ENCODE peak calls at places on chromosome 19, in five cellular contexts. Y is adrenal gland, Z is RWPE1, C is breast epithelium, D is GM12865. L is an unnamed sample.
A peak's percentile ranks its signal among the peaks of the same experiment; 100 is the strongest.

GRCh38 chr19:6745965-6746364 is 6.5 kb downstream of the TRIP10 start:
- DNase-seq in Y (no peak), Z (no peak), C (no peak), D (no peak), L (no peak)

GRCh38 chr19:29650988-29651387 is 14.3 kb upstream of the PLEKHF1 start:
- DNase-seq in Y (no peak), Z (no peak), C (peak; percentile 7), D (no peak), L (no peak)

GRCh38 chr19:16070366-16070990 is 5.8 kb upstream of the TPM4 start:
- DNase-seq in Y (peak; percentile 80), Z (peak; percentile 67), C (peak; percentile 80), D (peak; percentile 88), L (peak; percentile 83)

GRCh38 chr19:54011507-54012211 is 20.2 kb downstream of the CACNG6 start:
- DNase-seq in Y (no peak), Z (no peak), C (no peak), D (no peak), L (no peak)

GRCh38 chr19:42271861-42272534 is 2.9 kb downstream of the CIC start:
- DNase-seq in Y (no peak), Z (no peak), C (no peak), D (no peak), L (no peak)

GRCh38 chr19:48120505-48120904 is 9.9 kb upstream of the PLA2G4C start:
- DNase-seq in Y (no peak), Z (no peak), C (no peak), D (no peak), L (no peak)

GRCh38 chr19:17159466-17160393 is 55.4 kb upstream of the USE1 start:
- DNase-seq in Y (no peak), Z (peak; percentile 12), C (no peak), D (peak; percentile 44), L (no peak)

GRCh38 chr19:58181902-58182576 is 822 bp upstream of the ZNF274 start:
- DNase-seq in Y (peak; percentile 65), Z (no peak), C (peak; percentile 72), D (peak; percentile 76), L (peak; percentile 44)

GRCh38 chr19:10291554-10292205 is 1.9 kb downstream of the ICAM5 start:
- DNase-seq in Y (no peak), Z (no peak), C (no peak), D (no peak), L (no peak)

GRCh38 chr19:56995298-56995697 is 124.5 kb upstream of the USP29 start:
- DNase-seq in Y (peak; percentile 91), Z (no peak), C (no peak), D (no peak), L (no peak)

GRCh38 chr19:18500376-18500775 is 21.5 kb downstream of the ELL start:
- DNase-seq in Y (no peak), Z (no peak), C (no peak), D (no peak), L (no peak)

GRCh38 chr19:38270587-38271167 is 6.3 kb downstream of the SPINT2 start:
- DNase-seq in Y (no peak), Z (no peak), C (no peak), D (no peak), L (no peak)

GRCh38 chr19:55802281-55802680 is 29.5 kb downstream of the NLRP11 start:
- DNase-seq in Y (no peak), Z (no peak), C (no peak), D (no peak), L (no peak)

GRCh38 chr19:42816901-42817300 is 51.4 kb upstream of the PSG8 start:
- DNase-seq in Y (no peak), Z (no peak), C (no peak), D (no peak), L (no peak)

GRCh38 chr19:46984077-46985010 is 35.3 kb upstream of the NPAS1 start:
- DNase-seq in Y (peak; percentile 87), Z (peak; percentile 57), C (no peak), D (no peak), L (no peak)

GRCh38 chr19:19750842-19751790 is 18.2 kb upstream of the ZNF14 start:
- DNase-seq in Y (peak; percentile 35), Z (no peak), C (no peak), D (no peak), L (peak; percentile 25)

GRCh38 chr19:37511186-37511585 is 4.4 kb downstream of the ZNF793 start:
- DNase-seq in Y (no peak), Z (no peak), C (no peak), D (no peak), L (no peak)

GRCh38 chr19:3320853-3321252 is 45.5 kb upstream of the NFIC start:
- DNase-seq in Y (no peak), Z (no peak), C (no peak), D (no peak), L (no peak)

GRCh38 chr19:34678421-34678820 is 943 bp downstream of the ZNF302 start:
- DNase-seq in Y (no peak), Z (no peak), C (no peak), D (no peak), L (no peak)

GRCh38 chr19:33728141-33728540 is 68.5 kb upstream of the KCTD15 start:
- DNase-seq in Y (no peak), Z (no peak), C (no peak), D (no peak), L (no peak)

GRCh38 chr19:30049226-30049625 is 107.2 kb downstream of the URI1 start:
- DNase-seq in Y (no peak), Z (no peak), C (no peak), D (no peak), L (no peak)

GRCh38 chr19:19619121-19619848 is 798 bp upstream of the PBX4 start:
- DNase-seq in Y (no peak), Z (no peak), C (no peak), D (no peak), L (no peak)

GRCh38 chr19:48271531-48272151 is 1.8 kb downstream of the ZNF114 start:
- DNase-seq in Y (no peak), Z (peak; percentile 23), C (no peak), D (peak; percentile 74), L (peak; percentile 60)

GRCh38 chr19:18735324-18735723 is 51.8 kb downstream of the CRTC1 start:
- DNase-seq in Y (peak; percentile 78), Z (no peak), C (no peak), D (no peak), L (no peak)

GRCh38 chr19:2253106-2254051 is 2.8 kb downstream of the JSRP1 start:
- DNase-seq in Y (no peak), Z (no peak), C (no peak), D (peak; percentile 57), L (peak; percentile 79)
- TF ChIP-seq CTCF in Y (no peak), Z (no peak), C (no peak), D (peak; percentile 48), L (peak; percentile 17)

GRCh38 chr19:12864143-12864542 is 17.1 kb downstream of the DNASE2 start:
- DNase-seq in Y (no peak), Z (no peak), C (no peak), D (no peak), L (no peak)

GRCh38 chr19:12866416-12867119 is 14.7 kb downstream of the DNASE2 start:
- DNase-seq in Y (no peak), Z (no peak), C (no peak), D (no peak), L (no peak)

GRCh38 chr19:12865746-12866415 is 15.4 kb downstream of the DNASE2 start:
- DNase-seq in Y (no peak), Z (no peak), C (no peak), D (no peak), L (no peak)

GRCh38 chr19:12867120-12868099 is 13.8 kb downstream of the DNASE2 start:
- DNase-seq in Y (no peak), Z (peak; percentile 62), C (no peak), D (peak; percentile 70), L (peak; percentile 97)

DNA sequence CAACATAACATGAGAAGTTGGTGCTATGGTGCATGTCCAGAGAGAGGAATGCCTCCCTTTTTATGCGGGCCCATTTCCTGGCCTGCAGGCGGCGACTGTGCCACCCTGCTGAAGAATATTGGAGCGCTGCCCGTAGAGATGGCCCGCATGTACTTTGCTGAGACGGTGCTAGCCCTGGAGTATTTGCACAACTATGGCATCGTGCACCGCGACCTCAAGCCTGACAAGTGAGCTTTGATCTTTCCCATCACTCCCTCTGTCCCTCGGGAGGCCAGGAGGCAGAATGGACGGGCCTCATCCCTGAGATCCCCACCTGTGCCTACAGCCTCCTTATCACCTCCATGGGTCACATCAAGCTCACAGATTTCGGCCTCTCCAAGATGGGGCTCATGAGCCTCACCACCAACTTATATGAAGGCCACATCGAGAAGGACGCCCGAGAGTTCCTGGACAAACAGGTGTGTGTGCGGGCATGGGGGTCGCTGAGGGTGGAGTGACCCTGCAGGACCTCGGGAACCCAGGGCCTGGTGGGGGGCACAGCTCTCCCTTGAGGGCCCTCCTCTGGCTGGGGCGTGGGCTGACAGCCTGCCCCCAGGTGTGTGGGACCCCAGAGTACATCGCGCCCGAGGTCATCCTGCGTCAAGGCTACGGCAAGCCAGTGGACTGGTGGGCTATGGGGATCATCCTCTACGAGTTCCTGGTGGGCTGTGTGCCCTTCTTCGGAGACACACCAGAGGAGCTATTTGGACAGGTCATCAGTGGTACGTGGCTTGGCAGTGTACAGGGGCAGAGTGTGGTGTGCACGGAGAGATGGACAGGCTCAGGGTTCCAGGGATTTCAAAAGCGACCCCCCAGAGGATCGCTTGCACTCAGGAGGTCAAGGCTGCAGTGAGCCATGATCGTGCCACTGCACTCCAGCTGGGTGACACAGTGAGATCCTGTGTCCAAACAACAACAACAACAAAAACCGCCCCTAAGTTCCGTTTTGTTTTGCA is 16.2 kb downstream of the DNASE2 start:
- DNase-seq in Y (no peak), Z (no peak), C (no peak), D (no peak), L (no peak)
- TF ChIP-seq CTCF in Y (no peak), Z (no peak), C (no peak), D (no peak), L (no peak)

GRCh38 chr19:32687681-32688080 is 3.9 kb upstream of the NUDT19 start:
- DNase-seq in Y (no peak), Z (no peak), C (no peak), D (no peak), L (no peak)

GRCh38 chr19:32688315-32688714 is 3.3 kb upstream of the NUDT19 start:
- DNase-seq in Y (no peak), Z (no peak), C (no peak), D (no peak), L (no peak)

GRCh38 chr19:32691952-32692726 is 518 bp downstream of the NUDT19 start:
- DNase-seq in Y (peak; percentile 88), Z (no peak), C (peak; percentile 67), D (peak; percentile 92), L (peak; percentile 80)

GRCh38 chr19:32692727-32693061 is 1.1 kb downstream of the NUDT19 start:
- DNase-seq in Y (no peak), Z (no peak), C (no peak), D (peak; percentile 37), L (no peak)

DNA sequence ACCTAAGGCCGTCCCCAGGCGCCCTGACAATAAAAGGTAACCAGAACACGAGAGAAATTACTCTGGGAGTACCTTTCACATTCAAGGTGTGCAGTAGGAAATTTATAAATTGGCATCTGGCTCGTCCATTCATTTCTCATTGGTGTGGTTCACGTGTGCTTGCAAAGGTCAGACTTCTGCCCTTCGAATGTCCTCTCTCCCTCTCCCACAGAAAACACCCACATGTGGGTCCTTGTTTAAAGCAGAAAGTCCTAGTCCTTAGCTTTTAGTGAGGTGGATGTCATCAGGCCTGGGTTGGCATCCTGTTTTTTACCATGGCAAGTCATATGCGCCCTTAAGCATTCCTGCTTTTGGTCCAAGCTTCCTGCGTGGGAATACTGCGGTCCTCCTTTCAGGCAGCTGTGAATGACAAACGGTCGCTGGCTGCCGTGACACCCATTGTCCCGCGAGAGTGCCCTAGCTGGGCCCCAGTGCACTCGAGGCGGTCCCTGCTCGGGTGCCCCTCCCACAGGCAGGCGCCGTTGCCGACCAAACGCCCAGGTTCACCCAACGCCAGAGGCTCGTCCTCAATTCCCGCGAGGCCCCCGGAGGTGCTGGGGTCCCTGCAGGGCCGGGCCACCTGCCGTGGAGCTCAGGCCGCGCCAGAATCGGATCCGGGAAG is at the start of gene NUDT19:
- DNase-seq in Y (peak; percentile 96), Z (peak; percentile 81), C (peak; percentile 86), D (peak; percentile 95), L (peak; percentile 91)
- TF ChIP-seq CTCF in Y (no peak), Z (no peak), C (no peak), D (no peak), L (no peak)

GRCh38 chr19:8251025-8251472 is 41.9 kb downstream of the CERS4 start:
- DNase-seq in Y (no peak), Z (no peak), C (peak; percentile 81), D (no peak), L (no peak)
- TF ChIP-seq CTCF in Y (no peak), Z (peak; percentile 16), C (peak; percentile 44), D (no peak), L (no peak)

L was measured in GM13976.